ENCODE peak calls at places on chromosomes 4 and X, in ten cellular contexts. One of them, this sample, is unnamed.

GRCh38 chr4:154566639-154567204 is 3.9 kb downstream of the FGB start:
- DNase-seq in breast epithelium: no peak
- DNase-seq in heart right ventricle: no peak
- DNase-seq in prostate gland: no peak
- DNase-seq in right cardiac atrium: no peak
- DNase-seq in keratinocyte: no peak
- DNase-seq in tibial nerve: no peak
- DNase-seq in H1: no peak
- DNase-seq in mesenchymal stem cell: no peak
- DNase-seq in CD4-positive, alpha-beta T cell: no peak
- DNase-seq in this sample: no peak

GRCh38 chrX:78838709-78839108 is 91.2 kb downstream of the LPAR4 start:
- DNase-seq in breast epithelium: no peak
- DNase-seq in heart right ventricle: no peak
- DNase-seq in prostate gland: no peak
- DNase-seq in right cardiac atrium: no peak
- DNase-seq in keratinocyte: no peak
- DNase-seq in tibial nerve: no peak
- DNase-seq in H1: no peak
- DNase-seq in mesenchymal stem cell: no peak
- DNase-seq in CD4-positive, alpha-beta T cell: no peak
- DNase-seq in this sample: no peak

GRCh38 chrX:129523076-129524055 is at the start of gene SMARCA1:
- DNase-seq in breast epithelium: no peak
- DNase-seq in heart right ventricle: peak; percentile 41
- DNase-seq in prostate gland: peak; percentile 36
- DNase-seq in right cardiac atrium: peak; percentile 75
- DNase-seq in keratinocyte: no peak
- DNase-seq in tibial nerve: peak; percentile 11
- DNase-seq in H1: no peak
- DNase-seq in mesenchymal stem cell: peak; percentile 79
- DNase-seq in CD4-positive, alpha-beta T cell: no peak
- DNase-seq in this sample: no peak

GRCh38 chr4:43330288-43330687 is 437.8 kb downstream of the GRXCR1 start:
- DNase-seq in breast epithelium: no peak
- DNase-seq in heart right ventricle: no peak
- DNase-seq in prostate gland: no peak
- DNase-seq in right cardiac atrium: no peak
- DNase-seq in keratinocyte: peak; percentile 33
- DNase-seq in tibial nerve: no peak
- DNase-seq in H1: no peak
- DNase-seq in mesenchymal stem cell: peak; percentile 54
- DNase-seq in CD4-positive, alpha-beta T cell: no peak
- DNase-seq in this sample: no peak

GRCh38 chr4:145937990-145938611 is 522 bp downstream of the ZNF827 start:
- DNase-seq in breast epithelium: no peak
- DNase-seq in heart right ventricle: no peak
- DNase-seq in prostate gland: peak; percentile 10
- DNase-seq in right cardiac atrium: no peak
- DNase-seq in keratinocyte: no peak
- DNase-seq in tibial nerve: no peak
- DNase-seq in H1: no peak
- DNase-seq in mesenchymal stem cell: peak; percentile 59
- DNase-seq in CD4-positive, alpha-beta T cell: peak; percentile 38
- DNase-seq in this sample: peak; percentile 53

GRCh38 chrX:295136-295535 is 14.0 kb downstream of the PLCXD1 start:
- DNase-seq in breast epithelium: no peak
- DNase-seq in heart right ventricle: no peak
- DNase-seq in prostate gland: no peak
- DNase-seq in right cardiac atrium: peak; percentile 35
- DNase-seq in keratinocyte: no peak
- DNase-seq in tibial nerve: no peak
- DNase-seq in H1: no peak
- DNase-seq in mesenchymal stem cell: no peak
- DNase-seq in CD4-positive, alpha-beta T cell: no peak
- DNase-seq in this sample: peak; percentile 12

GRCh38 chrX:21738145-21738949 is 19.6 kb downstream of the SMPX start:
- DNase-seq in breast epithelium: no peak
- DNase-seq in heart right ventricle: no peak
- DNase-seq in prostate gland: no peak
- DNase-seq in right cardiac atrium: no peak
- DNase-seq in keratinocyte: no peak
- DNase-seq in tibial nerve: no peak
- DNase-seq in H1: peak; percentile 21
- DNase-seq in mesenchymal stem cell: no peak
- DNase-seq in CD4-positive, alpha-beta T cell: no peak
- DNase-seq in this sample: no peak

GRCh38 chr4:89109841-89110540 is 1.3 kb upstream of the TIGD2 start:
- DNase-seq in breast epithelium: no peak
- DNase-seq in heart right ventricle: no peak
- DNase-seq in prostate gland: no peak
- DNase-seq in right cardiac atrium: no peak
- DNase-seq in keratinocyte: no peak
- DNase-seq in tibial nerve: no peak
- DNase-seq in H1: no peak
- DNase-seq in mesenchymal stem cell: no peak
- DNase-seq in CD4-positive, alpha-beta T cell: no peak
- DNase-seq in this sample: no peak

DNA sequence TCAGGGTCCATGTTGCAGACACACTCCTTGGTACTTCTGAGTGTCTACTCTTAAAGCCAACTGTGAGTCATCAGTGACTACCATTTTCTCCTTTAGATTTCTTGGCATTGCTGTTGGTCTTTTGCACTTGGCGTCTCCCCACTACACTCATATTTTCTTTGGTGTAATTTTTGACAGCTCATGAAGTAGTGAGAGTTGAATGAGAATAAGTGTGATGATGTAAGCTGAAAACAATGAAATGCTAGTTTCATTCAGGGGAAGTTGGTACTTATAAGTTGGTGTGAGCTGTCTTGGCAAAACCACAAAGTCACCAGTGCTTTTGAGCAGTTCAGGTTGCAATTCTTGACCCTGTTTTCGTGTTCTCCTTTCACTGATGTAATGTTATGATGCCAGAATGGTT is 142.9 kb upstream of the ARX start:
- DNase-seq in breast epithelium: no peak
- DNase-seq in heart right ventricle: no peak
- DNase-seq in prostate gland: no peak
- DNase-seq in right cardiac atrium: no peak
- DNase-seq in keratinocyte: no peak
- DNase-seq in tibial nerve: no peak
- DNase-seq in H1: no peak
- DNase-seq in mesenchymal stem cell: no peak
- DNase-seq in CD4-positive, alpha-beta T cell: no peak
- DNase-seq in this sample: no peak
- H3K9me3 ChIP-seq in breast epithelium: no peaks in the 10 kb centered on the region
- H3K9me3 ChIP-seq in heart right ventricle: no peaks in the 10 kb centered on the region
- H3K9me3 ChIP-seq in prostate gland: no peaks in the 10 kb centered on the region
- H3K9me3 ChIP-seq in right cardiac atrium: no peaks in the 10 kb centered on the region
- H3K9me3 ChIP-seq in keratinocyte: no peaks in the 10 kb centered on the region
- H3K9me3 ChIP-seq in tibial nerve: no peaks in the 10 kb centered on the region
- H3K9me3 ChIP-seq in H1: no peaks in the 10 kb centered on the region
- H3K9me3 ChIP-seq in mesenchymal stem cell: no peaks in the 10 kb centered on the region
- H3K9me3 ChIP-seq in CD4-positive, alpha-beta T cell: no peaks in the 10 kb centered on the region
- H3K9me3 ChIP-seq in this sample: no peaks in the 10 kb centered on the region

DNA sequence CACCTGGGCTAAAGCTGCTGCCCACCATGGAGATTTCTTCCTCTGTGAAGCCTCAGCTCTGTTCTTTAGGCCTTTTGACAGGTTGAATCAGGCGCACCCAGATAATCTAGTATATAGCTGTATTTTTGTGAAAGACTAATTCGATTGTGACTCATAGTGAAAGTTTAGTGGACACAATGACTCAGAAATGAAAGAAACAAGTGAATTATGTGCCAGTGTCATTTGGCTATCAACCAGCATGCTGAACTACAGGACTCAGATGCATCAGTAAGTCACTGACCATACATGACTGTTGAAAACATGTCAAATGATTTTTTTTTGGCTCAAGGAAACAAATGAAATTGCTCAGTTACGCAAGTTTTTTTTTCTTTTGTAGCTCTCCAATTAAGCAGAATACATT is 425.4 kb downstream of the SLITRK2 start:
- DNase-seq in breast epithelium: no peak
- DNase-seq in heart right ventricle: no peak
- DNase-seq in prostate gland: no peak
- DNase-seq in right cardiac atrium: no peak
- DNase-seq in keratinocyte: no peak
- DNase-seq in tibial nerve: no peak
- DNase-seq in H1: no peak
- DNase-seq in mesenchymal stem cell: no peak
- DNase-seq in CD4-positive, alpha-beta T cell: no peak
- DNase-seq in this sample: no peak
- H3K9me3 ChIP-seq in breast epithelium: no peaks in the 10 kb centered on the region
- H3K9me3 ChIP-seq in heart right ventricle: no peaks in the 10 kb centered on the region
- H3K9me3 ChIP-seq in prostate gland: no peaks in the 10 kb centered on the region
- H3K9me3 ChIP-seq in right cardiac atrium: no peaks in the 10 kb centered on the region
- H3K9me3 ChIP-seq in keratinocyte: no peaks in the 10 kb centered on the region
- H3K9me3 ChIP-seq in tibial nerve: no peaks in the 10 kb centered on the region
- H3K9me3 ChIP-seq in H1: no peaks in the 10 kb centered on the region
- H3K9me3 ChIP-seq in mesenchymal stem cell: no peaks in the 10 kb centered on the region
- H3K9me3 ChIP-seq in CD4-positive, alpha-beta T cell: no peaks in the 10 kb centered on the region
- H3K9me3 ChIP-seq in this sample: no peaks in the 10 kb centered on the region

DNA sequence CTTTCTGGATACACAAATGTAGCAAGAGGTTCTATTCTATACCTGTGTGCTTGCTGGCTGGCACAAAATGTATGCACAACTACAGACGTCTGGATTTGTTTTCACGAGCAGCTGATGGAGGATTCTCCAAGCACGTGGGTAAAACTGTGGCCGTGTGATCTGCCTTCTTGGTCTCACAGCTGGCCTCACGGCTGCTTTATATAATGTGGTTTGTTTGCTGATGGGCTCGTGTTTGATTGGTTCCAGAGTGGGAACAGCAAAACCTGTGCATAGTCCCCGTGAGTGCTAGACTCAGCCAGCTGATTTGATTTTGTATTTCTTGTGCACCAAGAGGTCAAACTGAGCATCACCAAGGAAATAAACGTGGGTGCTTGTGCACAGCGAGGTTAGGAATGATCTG is 262.6 kb upstream of the RPS6KA3 start:
- DNase-seq in breast epithelium: no peak
- DNase-seq in heart right ventricle: no peak
- DNase-seq in prostate gland: no peak
- DNase-seq in right cardiac atrium: no peak
- DNase-seq in keratinocyte: no peak
- DNase-seq in tibial nerve: no peak
- DNase-seq in H1: no peak
- DNase-seq in mesenchymal stem cell: no peak
- DNase-seq in CD4-positive, alpha-beta T cell: no peak
- DNase-seq in this sample: no peak
- H3K9me3 ChIP-seq in breast epithelium: no peaks in the 10 kb centered on the region
- H3K9me3 ChIP-seq in heart right ventricle: no peaks in the 10 kb centered on the region
- H3K9me3 ChIP-seq in prostate gland: no peaks in the 10 kb centered on the region
- H3K9me3 ChIP-seq in right cardiac atrium: no peaks in the 10 kb centered on the region
- H3K9me3 ChIP-seq in keratinocyte: no peaks in the 10 kb centered on the region
- H3K9me3 ChIP-seq in tibial nerve: no peaks in the 10 kb centered on the region
- H3K9me3 ChIP-seq in H1: no peaks in the 10 kb centered on the region
- H3K9me3 ChIP-seq in mesenchymal stem cell: no peaks in the 10 kb centered on the region
- H3K9me3 ChIP-seq in CD4-positive, alpha-beta T cell: no peaks in the 10 kb centered on the region
- H3K9me3 ChIP-seq in this sample: no peaks in the 10 kb centered on the region

GRCh38 chrX:153511784-153512500 is 5.5 kb upstream of the ATP2B3 start:
- DNase-seq in breast epithelium: no peak
- DNase-seq in heart right ventricle: no peak
- DNase-seq in prostate gland: no peak
- DNase-seq in right cardiac atrium: no peak
- DNase-seq in keratinocyte: no peak
- DNase-seq in tibial nerve: no peak
- DNase-seq in H1: no peak
- DNase-seq in mesenchymal stem cell: no peak
- DNase-seq in CD4-positive, alpha-beta T cell: no peak
- DNase-seq in this sample: no peak
- H3K9me3 ChIP-seq in breast epithelium: no peaks in the 10 kb centered on the region
- H3K9me3 ChIP-seq in heart right ventricle: no peaks in the 10 kb centered on the region
- H3K9me3 ChIP-seq in prostate gland: no peaks in the 10 kb centered on the region
- H3K9me3 ChIP-seq in right cardiac atrium: no peaks in the 10 kb centered on the region
- H3K9me3 ChIP-seq in keratinocyte: peaks cover 7% of the 10 kb centered on the region
- H3K9me3 ChIP-seq in tibial nerve: no peaks in the 10 kb centered on the region
- H3K9me3 ChIP-seq in H1: no peaks in the 10 kb centered on the region
- H3K9me3 ChIP-seq in mesenchymal stem cell: no peaks in the 10 kb centered on the region
- H3K9me3 ChIP-seq in CD4-positive, alpha-beta T cell: no peaks in the 10 kb centered on the region
- H3K9me3 ChIP-seq in this sample: no peaks in the 10 kb centered on the region

DNA sequence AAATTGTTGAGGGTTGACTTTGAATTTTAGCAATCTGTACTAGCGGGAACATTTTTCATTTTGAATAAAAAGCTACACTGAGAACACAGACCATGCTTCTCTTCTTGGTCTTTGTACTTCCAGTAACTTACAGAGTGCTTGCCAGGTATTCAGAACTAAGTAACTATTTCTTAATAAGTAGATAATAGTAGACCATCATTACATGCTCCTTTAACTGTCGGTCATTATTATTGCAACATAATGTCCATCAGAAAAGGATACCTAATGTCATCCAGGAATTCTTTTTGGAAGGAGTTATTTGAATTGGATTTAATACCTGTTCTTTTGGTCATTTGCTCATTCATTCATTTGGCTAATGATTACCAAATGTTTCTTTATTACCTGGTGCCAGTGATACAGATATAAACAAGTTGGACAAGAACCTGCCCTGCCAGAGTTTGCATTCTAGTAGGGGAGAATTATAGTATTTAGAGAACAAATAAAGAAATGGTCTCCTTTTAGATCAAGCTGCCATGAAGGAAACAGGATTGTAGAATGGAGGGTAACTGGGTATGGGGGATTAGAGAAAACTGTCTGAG is 32.7 kb downstream of the CWH43 start:
- DNase-seq in breast epithelium: no peak
- DNase-seq in heart right ventricle: no peak
- DNase-seq in prostate gland: no peak
- DNase-seq in right cardiac atrium: no peak
- DNase-seq in keratinocyte: no peak
- DNase-seq in tibial nerve: no peak
- DNase-seq in H1: no peak
- DNase-seq in mesenchymal stem cell: no peak
- DNase-seq in CD4-positive, alpha-beta T cell: no peak
- DNase-seq in this sample: no peak
- H3K9me3 ChIP-seq in breast epithelium: peaks cover 3% of the 10 kb centered on the region
- H3K9me3 ChIP-seq in heart right ventricle: no peaks in the 10 kb centered on the region
- H3K9me3 ChIP-seq in prostate gland: no peaks in the 10 kb centered on the region
- H3K9me3 ChIP-seq in right cardiac atrium: no peaks in the 10 kb centered on the region
- H3K9me3 ChIP-seq in keratinocyte: no peaks in the 10 kb centered on the region
- H3K9me3 ChIP-seq in tibial nerve: peaks cover 25% of the 10 kb centered on the region
- H3K9me3 ChIP-seq in H1: peaks cover 26% of the 10 kb centered on the region
- H3K9me3 ChIP-seq in mesenchymal stem cell: peaks cover 14% of the 10 kb centered on the region
- H3K9me3 ChIP-seq in CD4-positive, alpha-beta T cell: no peaks in the 10 kb centered on the region
- H3K9me3 ChIP-seq in this sample: peaks cover 3% of the 10 kb centered on the region

GRCh38 chrX:143536176-143536575 is 18.9 kb upstream of the SPANXN3 start:
- DNase-seq in breast epithelium: no peak
- DNase-seq in heart right ventricle: no peak
- DNase-seq in prostate gland: no peak
- DNase-seq in right cardiac atrium: no peak
- DNase-seq in keratinocyte: no peak
- DNase-seq in tibial nerve: no peak
- DNase-seq in H1: no peak
- DNase-seq in mesenchymal stem cell: no peak
- DNase-seq in CD4-positive, alpha-beta T cell: no peak
- DNase-seq in this sample: no peak
- H3K9me3 ChIP-seq in breast epithelium: no peaks in the 10 kb centered on the region
- H3K9me3 ChIP-seq in heart right ventricle: no peaks in the 10 kb centered on the region
- H3K9me3 ChIP-seq in prostate gland: no peaks in the 10 kb centered on the region
- H3K9me3 ChIP-seq in right cardiac atrium: no peaks in the 10 kb centered on the region
- H3K9me3 ChIP-seq in keratinocyte: peaks cover 7% of the 10 kb centered on the region
- H3K9me3 ChIP-seq in tibial nerve: no peaks in the 10 kb centered on the region
- H3K9me3 ChIP-seq in H1: no peaks in the 10 kb centered on the region
- H3K9me3 ChIP-seq in mesenchymal stem cell: peaks cover 7% of the 10 kb centered on the region
- H3K9me3 ChIP-seq in CD4-positive, alpha-beta T cell: no peaks in the 10 kb centered on the region
- H3K9me3 ChIP-seq in this sample: no peaks in the 10 kb centered on the region